ENCODE peak calls at places on chromosome 9, in four cellular contexts. E, M, A and D are unnamed samples.

GRCh38 chr9:90189306-90189705 is 453.3 kb downstream of the DIRAS2 start:
- DNase-seq in A (no peak), E (no peak), M (peak), D (no peak)

GRCh38 chr9:133421615-133422542 is at the start of gene ADAMTS13:
- DNase-seq in M (peak), A (peak), E (peak), D (peak)

GRCh38 chr9:98856982-98857381 is 49.5 kb downstream of the GALNT12 start:
- DNase-seq in A (peak), M (no peak), E (no peak), D (no peak)

GRCh38 chr9:14715102-14715501 is 7.4 kb downstream of the CER1 start:
- DNase-seq in M (no peak), E (no peak), A (no peak), D (no peak)

GRCh38 chr9:71911908-71912325 is 478 bp downstream of the C9orf85 start:
- DNase-seq in A (no peak), E (peak), M (no peak), D (no peak)

GRCh38 chr9:114852050-114852594 is 46.3 kb upstream of the TNFSF15 start:
- DNase-seq in E (peak), A (no peak), M (no peak), D (no peak)

GRCh38 chr9:134923466-134923865 is 5.8 kb upstream of the FCN1 start:
- DNase-seq in A (no peak), E (no peak), M (no peak), D (no peak)

GRCh38 chr9:131667576-131667975 is 72.3 kb downstream of the RAPGEF1 start:
- DNase-seq in M (no peak), E (no peak), A (no peak), D (no peak)

GRCh38 chr9:91789941-91790340 is 160.1 kb downstream of the ROR2 start:
- DNase-seq in A (no peak), E (peak), M (no peak), D (no peak)

GRCh38 chr9:91795500-91796241 is 154.4 kb downstream of the ROR2 start:
- DNase-seq in A (no peak), E (peak), M (no peak), D (no peak)

GRCh38 chr9:91786132-91786896 is 163.7 kb downstream of the ROR2 start:
- DNase-seq in E (no peak), A (peak), M (no peak), D (no peak)

GRCh38 chr9:91787931-91788330 is 162.1 kb downstream of the ROR2 start:
- DNase-seq in A (no peak), E (no peak), M (no peak), D (no peak)

GRCh38 chr9:91790912-91791311 is 159.1 kb downstream of the ROR2 start:
- DNase-seq in M (no peak), E (peak), A (no peak), D (no peak)
- TF ChIP-seq ELK1 in M (no peak), E (no peak), A (no peak), D (no peak)

GRCh38 chr9:74765572-74765971 is 122.1 kb downstream of the TRPM6 start:
- DNase-seq in M (no peak), E (no peak), A (no peak), D (no peak)

GRCh38 chr9:74760031-74760700 is 127.6 kb downstream of the TRPM6 start:
- DNase-seq in M (no peak), E (peak), A (no peak), D (peak)

DNA sequence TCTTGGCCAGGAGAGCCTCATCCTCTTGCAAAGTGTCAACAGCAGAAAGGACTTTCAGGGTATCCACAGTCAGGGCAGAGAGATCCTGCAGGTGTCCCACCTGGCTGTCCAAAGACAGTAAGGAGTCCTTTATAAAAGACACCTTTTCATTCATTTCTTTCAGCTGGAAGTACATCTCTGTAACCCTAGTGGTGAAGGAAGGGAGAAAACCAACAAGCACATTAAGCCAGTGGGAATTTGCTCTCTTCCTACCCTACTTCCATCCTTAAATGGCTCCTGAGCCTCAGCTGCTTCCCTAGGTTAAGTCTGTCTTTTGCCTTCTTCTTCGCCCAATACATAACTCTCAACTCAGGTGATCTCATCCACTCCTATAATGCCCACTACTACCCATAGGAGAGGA is 124.8 kb downstream of the TRPM6 start:
- DNase-seq in M (no peak), A (no peak), E (no peak), D (no peak)
- TF ChIP-seq POLR2A in M (no peak), A (no peak), E (no peak), D (no peak)

DNA sequence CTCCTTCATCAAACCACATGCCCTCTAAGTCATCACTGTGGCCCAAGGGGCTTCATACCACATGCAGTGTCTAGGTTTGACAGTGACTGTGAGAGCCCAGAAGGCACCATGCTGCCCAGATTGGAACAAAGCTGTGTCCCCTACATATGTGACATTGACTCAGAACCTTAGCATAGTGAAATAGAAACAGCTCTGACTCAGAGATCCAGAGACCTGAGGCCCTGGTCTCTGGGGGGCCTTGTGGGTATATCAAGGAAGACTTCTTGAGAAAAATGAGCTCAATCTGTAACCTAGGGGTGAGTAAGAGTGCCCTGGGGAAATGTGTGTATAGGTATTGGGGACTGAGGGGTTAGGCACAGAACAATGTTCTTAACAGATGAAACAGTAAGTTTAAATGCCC is 7.1 kb upstream of the ENTREP1 start:
- DNase-seq in E (no peak), M (peak), A (no peak), D (no peak)
- TF ChIP-seq ELK1 in E (no peak), M (no peak), A (no peak), D (no peak)

GRCh38 chr9:69120380-69121154 is 53.5 kb upstream of the TJP2 start:
- DNase-seq in A (no peak), M (no peak), E (no peak), D (peak)
- TF ChIP-seq POLR2A in A (no peak), M (no peak), E (no peak), D (no peak)